ENCODE peak calls at places on chromosomes 1 and 21, in seven cellular contexts. V, Q, P, W, M, Y and X are unnamed samples.
A peak's percentile ranks its signal among the peaks of the same experiment; 100 is the strongest.

GRCh38 chr1:158969855-158970254 is 38.5 kb downstream of the PYHIN1 start:
- DNase-seq in Q (no peak), P (no peak), M (no peak), V (no peak), W (no peak), Y (no peak), X (no peak)

GRCh38 chr1:66337249-66337648 is 196.7 kb upstream of the SGIP1 start:
- DNase-seq in V (no peak), Y (no peak), P (no peak), Q (no peak), W (no peak), M (no peak), X (no peak)

GRCh38 chr1:117068580-117068979 is 8.5 kb downstream of the TTF2 start:
- DNase-seq in M (no peak), Y (no peak), W (no peak), V (no peak), P (no peak), Q (no peak), X (no peak)

GRCh38 chr1:244254467-244254866 is 197.2 kb downstream of the ADSS2 start:
- DNase-seq in Q (no peak), Y (peak; percentile 94), P (no peak), M (no peak), V (no peak), W (no peak), X (no peak)

GRCh38 chr1:231338270-231339128 is at the start of gene SPRTN:
- DNase-seq in V (peak; percentile 19), Q (no peak), Y (no peak), M (no peak), W (no peak), P (no peak), X (no peak)

GRCh38 chr1:208942394-208942793 is 641.1 kb upstream of the CAMK1G start:
- DNase-seq in W (no peak), Y (no peak), Q (no peak), P (no peak), V (no peak), M (no peak), X (no peak)

GRCh38 chr1:54572236-54572850 is 24.3 kb downstream of the ACOT11 start:
- DNase-seq in Y (no peak), Q (no peak), V (no peak), M (peak; percentile 54), P (no peak), W (no peak), X (no peak)

GRCh38 chr1:229843627-229844238 is 217.7 kb downstream of the URB2 start:
- DNase-seq in Y (peak; percentile 6), W (peak; percentile 81), M (peak; percentile 63), Q (peak; percentile 40), V (no peak), P (no peak), X (no peak)

GRCh38 chr1:35661474-35661795 is 20.1 kb upstream of the PSMB2 start:
- DNase-seq in Q (no peak), P (no peak), V (no peak), M (peak; percentile 29), W (no peak), Y (no peak), X (no peak)

GRCh38 chr1:43329995-43330751 is 7.4 kb upstream of the MPL start:
- DNase-seq in W (no peak), M (peak; percentile 95), Y (peak; percentile 84), V (no peak), Q (peak; percentile 88), P (no peak), X (no peak)

GRCh38 chr1:228440761-228441500 is 24.3 kb upstream of the TRIM17 start:
- DNase-seq in M (no peak), Y (no peak), V (no peak), W (no peak), P (no peak), Q (no peak), X (no peak)

GRCh38 chr1:207289756-207290155 is 31.7 kb upstream of the CD55 start:
- DNase-seq in W (no peak), Q (no peak), Y (no peak), P (no peak), V (no peak), M (no peak), X (no peak)

GRCh38 chr1:147598631-147599361 is 57.5 kb downstream of the BCL9 start:
- DNase-seq in V (no peak), Q (peak; percentile 66), M (no peak), W (peak; percentile 78), P (no peak), Y (no peak), X (no peak)

GRCh38 chr1:48235652-48236051 is 13.1 kb downstream of the SLC5A9 start:
- DNase-seq in V (no peak), Q (no peak), P (no peak), W (no peak), Y (no peak), M (no peak), X (no peak)

GRCh38 chr1:235272851-235273250 is 55.1 kb downstream of the ARID4B start:
- DNase-seq in P (no peak), V (no peak), Y (no peak), Q (no peak), W (no peak), M (no peak), X (no peak)

GRCh38 chr1:244205171-244205570 is 154.1 kb downstream of the ZBTB18 start:
- DNase-seq in V (no peak), P (no peak), Y (no peak), M (peak; percentile 13), Q (no peak), W (no peak), X (no peak)

GRCh38 chr1:209645574-209646452 is 6.4 kb downstream of the LAMB3 start:
- DNase-seq in Q (peak; percentile 53), V (no peak), W (no peak), M (no peak), P (no peak), Y (no peak), X (no peak)

GRCh38 chr1:31787261-31787660 is 23.1 kb upstream of the ADGRB2 start:
- DNase-seq in Q (no peak), V (no peak), W (no peak), P (no peak), M (peak; percentile 42), Y (no peak), X (no peak)

GRCh38 chr1:202189012-202189790 is 4.4 kb upstream of the LGR6 start:
- DNase-seq in V (peak; percentile 58), Y (peak; percentile 55), P (no peak), M (peak; percentile 90), W (peak; percentile 46), Q (peak; percentile 81), X (no peak)

GRCh38 chr1:228379165-228379460 is 27.5 kb downstream of the TRIM11 start:
- DNase-seq in Y (no peak), W (no peak), Q (peak; percentile 45), P (no peak), V (no peak), M (peak; percentile 75), X (no peak)

GRCh38 chr1:9558946-9559545 is 19.8 kb downstream of the SLC25A33 start:
- DNase-seq in M (no peak), Y (no peak), Q (no peak), P (no peak), V (no peak), W (no peak), X (no peak)

GRCh38 chr1:21216835-21217811 is 40.4 kb upstream of the EIF4G3 start:
- DNase-seq in Y (peak; percentile 24), M (peak; percentile 72), W (peak; percentile 45), V (peak; percentile 55), Q (peak; percentile 59), P (peak; percentile 38), X (peak; percentile 44)

GRCh38 chr21:20701235-20701634 is 297.0 kb upstream of the NCAM2 start:
- DNase-seq in Q (no peak), Y (no peak), W (no peak), P (no peak), M (no peak), V (no peak), X (no peak)

GRCh38 chr1:75632350-75632949 is 21.5 kb upstream of the SLC44A5 start:
- DNase-seq in V (no peak), P (no peak), Y (no peak), M (no peak), W (peak; percentile 4), Q (no peak), X (no peak)

GRCh38 chr1:109299087-109299983 is 7.5 kb downstream of the MYBPHL start:
- DNase-seq in W (no peak), Y (peak; percentile 15), Q (peak; percentile 76), V (no peak), P (no peak), M (peak; percentile 98), X (no peak)

GRCh38 chr1:31153423-31153822 is 86.3 kb downstream of the NKAIN1 start:
- DNase-seq in V (no peak), Q (no peak), P (no peak), W (no peak), Y (no peak), M (no peak), X (no peak)

GRCh38 chr1:203189951-203190352 is 3.4 kb upstream of the CHI3L1 start:
- DNase-seq in V (no peak), Y (peak; percentile 81), W (no peak), P (no peak), M (no peak), Q (no peak), X (no peak)

GRCh38 chr1:180793451-180793850 is 119.2 kb upstream of the KIAA1614 start:
- DNase-seq in Q (no peak), V (no peak), P (no peak), M (no peak), Y (no peak), W (no peak), X (no peak)

GRCh38 chr1:27787895-27788294 is 14.9 kb downstream of the STX12 start:
- DNase-seq in Q (no peak), W (no peak), M (no peak), P (no peak), V (no peak), Y (peak; percentile 61), X (no peak)

GRCh38 chr1:210262167-210262896 is 29.7 kb downstream of the SERTAD4 start:
- DNase-seq in V (no peak), Q (peak; percentile 57), W (no peak), Y (no peak), M (peak; percentile 64), P (no peak), X (no peak)

GRCh38 chr1:22830747-22831340 is 120.2 kb downstream of the EPHB2 start:
- DNase-seq in P (no peak), V (no peak), Q (no peak), W (no peak), M (no peak), Y (no peak), X (no peak)

GRCh38 chr21:35358008-35358407 is 308.9 kb upstream of the RUNX1 start:
- DNase-seq in V (no peak), M (no peak), Q (no peak), Y (peak; percentile 72), P (peak; percentile 13), W (no peak), X (no peak)

GRCh38 chr1:184425449-184426277 is 38.8 kb downstream of the C1orf21 start:
- DNase-seq in Y (no peak), V (no peak), M (no peak), Q (no peak), P (no peak), W (no peak), X (no peak)